ENCODE peak calls at places on chromosomes 4 and X, in ten cellular contexts. Y is small intestine; P is effector memory CD4-positive, alpha-beta T cell; V is CD4-positive, alpha-beta memory T cell; O is PC-9; W is IMR-90; Z is A549; N is colonic mucosa; A is iPS DF 6.9; F is fibroblast of lung. S is an unnamed sample.
A peak's percentile ranks its signal among the peaks of the same experiment; 100 is the strongest.

GRCh38 chr4:56742080-56742871 is 61.2 kb upstream of the HOPX start:
- DNase-seq in Y (peak; percentile 59), P (no peak), V (no peak), O (peak; percentile 73), W (peak; percentile 19), Z (no peak), N (no peak), A (no peak), F (peak; percentile 74), S (no peak)

GRCh38 chr4:103673983-103674382 is 45.8 kb downstream of the TACR3 start:
- DNase-seq in Y (no peak), P (no peak), V (no peak), O (no peak), W (no peak), Z (no peak), N (no peak), A (no peak), F (no peak), S (no peak)

GRCh38 chr4:23737571-23737970 is 152.3 kb downstream of the PPARGC1A start:
- DNase-seq in Y (peak; percentile 54), P (no peak), V (no peak), O (no peak), W (no peak), Z (no peak), N (no peak), A (no peak), F (peak; percentile 6), S (no peak)

GRCh38 chr4:1686440-1687036 is 2.4 kb upstream of the FAM53A start:
- DNase-seq in Y (no peak), P (no peak), V (no peak), O (no peak), W (no peak), Z (no peak), N (no peak), A (no peak), F (no peak), S (no peak)

GRCh38 chrX:68686684-68687045 is 39.2 kb downstream of the STARD8 start:
- DNase-seq in Y (no peak), P (no peak), V (no peak), O (no peak), W (no peak), Z (peak; percentile 42), N (no peak), A (no peak), F (peak; percentile 36), S (peak; percentile 55)

GRCh38 chr4:107299646-107300045 is 263.5 kb upstream of the DKK2 start:
- DNase-seq in Y (no peak), P (no peak), V (no peak), O (no peak), W (peak; percentile 47), Z (no peak), N (no peak), A (no peak), F (peak; percentile 83), S (no peak)

GRCh38 chr4:142043509-142043908 is 407.1 kb downstream of the IL15 start:
- DNase-seq in Y (no peak), P (no peak), V (no peak), O (no peak), W (peak; percentile 86), Z (no peak), N (no peak), A (no peak), F (peak; percentile 69), S (no peak)

GRCh38 chr4:2925931-2926860 is 37.0 kb downstream of the NOP14 start:
- DNase-seq in Y (no peak), P (no peak), V (no peak), O (no peak), W (no peak), Z (no peak), N (no peak), A (no peak), F (no peak), S (no peak)

GRCh38 chr4:155946486-155946885 is 7.2 kb downstream of the CTSO start:
- DNase-seq in Y (no peak), P (no peak), V (no peak), O (no peak), W (peak; percentile 27), Z (no peak), N (no peak), A (no peak), F (peak; percentile 76), S (no peak)

GRCh38 chr4:155935389-155935986 is 18.2 kb downstream of the CTSO start:
- DNase-seq in Y (no peak), P (no peak), V (no peak), O (no peak), W (no peak), Z (no peak), N (no peak), A (no peak), F (no peak), S (no peak)

GRCh38 chr4:155943610-155944329 is 9.9 kb downstream of the CTSO start:
- DNase-seq in Y (peak; percentile 79), P (no peak), V (no peak), O (no peak), W (no peak), Z (no peak), N (no peak), A (no peak), F (no peak), S (no peak)

GRCh38 chr4:155944516-155944915 is 9.2 kb downstream of the CTSO start:
- DNase-seq in Y (no peak), P (no peak), V (no peak), O (no peak), W (peak; percentile 40), Z (no peak), N (no peak), A (no peak), F (peak; percentile 86), S (no peak)

GRCh38 chr4:155941085-155941484 is 12.6 kb downstream of the CTSO start:
- DNase-seq in Y (no peak), P (no peak), V (no peak), O (no peak), W (no peak), Z (no peak), N (no peak), A (no peak), F (no peak), S (no peak)
- H3K4me3 ChIP-seq in Y (no peak overlapping the region), P (no peak overlapping the region), V (no peak overlapping the region), O (no peak overlapping the region), W (no peak overlapping the region), Z (no peak overlapping the region), N (no peak overlapping the region), A (no peak overlapping the region), F (no peak overlapping the region), S (no peak overlapping the region)

GRCh38 chrX:45699158-45699557 is 498.5 kb upstream of the DIPK2B start:
- DNase-seq in Y (no peak), P (no peak), V (no peak), O (no peak), W (peak; percentile 62), Z (no peak), N (no peak), A (no peak), F (peak; percentile 67), S (no peak)

GRCh38 chrX:45696762-45697161 is 496.1 kb upstream of the DIPK2B start:
- DNase-seq in Y (no peak), P (no peak), V (no peak), O (no peak), W (no peak), Z (no peak), N (no peak), A (no peak), F (no peak), S (no peak)

DNA sequence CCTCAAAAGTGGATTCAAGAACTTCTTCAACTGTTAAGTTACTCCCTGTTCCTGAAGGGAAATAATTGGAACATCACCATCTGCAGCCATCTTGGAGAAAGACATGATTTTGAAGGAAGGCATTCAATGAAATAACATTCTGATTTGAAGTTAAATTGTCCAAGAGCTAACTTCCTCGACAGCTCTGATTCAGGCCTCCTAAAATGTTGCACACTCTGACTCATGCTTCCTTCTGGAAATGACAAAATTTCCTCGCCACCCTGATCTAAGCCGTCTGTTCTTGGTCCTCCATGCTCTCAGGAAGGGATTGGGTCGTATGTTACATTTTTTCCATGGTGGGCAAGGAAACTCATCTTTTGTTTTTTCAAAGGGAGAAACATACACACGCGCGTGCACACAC is 496.9 kb upstream of the DIPK2B start:
- DNase-seq in Y (no peak), P (no peak), V (no peak), O (peak; percentile 44), W (peak; percentile 90), Z (peak; percentile 8), N (no peak), A (no peak), F (peak; percentile 82), S (no peak)
- H3K27ac ChIP-seq in Y (no peak overlapping the region), P (no peak overlapping the region), V (no peak overlapping the region), O (no peak overlapping the region), W (peak overlapping the region; percentile 16), Z (no peak overlapping the region), N (no peak overlapping the region), A (no peak overlapping the region), F (peak overlapping the region; percentile 79), S (no peak overlapping the region)

DNA sequence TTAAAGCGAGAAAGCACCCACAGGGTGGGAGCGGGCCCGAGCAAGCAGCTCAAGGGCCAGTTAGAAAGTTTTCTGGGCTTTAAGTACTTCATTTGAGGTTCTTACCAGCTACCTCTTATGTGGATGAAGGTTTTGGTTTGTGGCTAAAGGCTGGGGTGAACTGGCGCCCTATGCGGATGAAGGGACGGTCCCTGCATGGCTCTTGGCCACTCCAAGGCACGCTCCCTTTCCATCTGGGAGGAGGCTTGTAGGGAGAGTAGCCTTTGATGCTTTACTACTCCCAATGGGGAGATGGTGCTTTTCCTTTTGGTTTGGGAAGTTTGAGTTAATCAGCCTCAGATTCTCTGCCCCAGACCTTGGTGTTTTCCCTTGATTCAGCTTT is 17.7 kb downstream of the MRFAP1 start:
- DNase-seq in Y (no peak), P (no peak), V (no peak), O (no peak), W (no peak), Z (no peak), N (no peak), A (no peak), F (peak; percentile 14), S (no peak)
- H3K4me3 ChIP-seq in Y (no peak overlapping the region), P (peak overlapping the region; percentile 45), V (peak overlapping the region; percentile 42), O (no peak overlapping the region), W (no peak overlapping the region), Z (no peak overlapping the region), N (no peak overlapping the region), A (peak overlapping the region; percentile 15), F (no peak overlapping the region), S (no peak overlapping the region)

GRCh38 chr4:153346031-153346430 is 1.5 kb downstream of the MND1 start:
- DNase-seq in Y (no peak), P (no peak), V (no peak), O (no peak), W (no peak), Z (no peak), N (no peak), A (no peak), F (no peak), S (no peak)

GRCh38 chr4:153346563-153346962 is 2.1 kb downstream of the MND1 start:
- DNase-seq in Y (no peak), P (no peak), V (no peak), O (no peak), W (peak; percentile 10), Z (no peak), N (no peak), A (no peak), F (no peak), S (no peak)

GRCh38 chr4:153344131-153345010 is at the start of gene MND1:
- DNase-seq in Y (peak; percentile 73), P (peak; percentile 77), V (peak; percentile 87), O (peak; percentile 38), W (peak; percentile 71), Z (peak; percentile 80), N (peak; percentile 90), A (peak; percentile 73), F (peak; percentile 72), S (peak; percentile 89)

GRCh38 chr4:153347117-153347516 is 2.6 kb downstream of the MND1 start:
- DNase-seq in Y (no peak), P (no peak), V (no peak), O (no peak), W (no peak), Z (no peak), N (no peak), A (no peak), F (no peak), S (no peak)

DNA sequence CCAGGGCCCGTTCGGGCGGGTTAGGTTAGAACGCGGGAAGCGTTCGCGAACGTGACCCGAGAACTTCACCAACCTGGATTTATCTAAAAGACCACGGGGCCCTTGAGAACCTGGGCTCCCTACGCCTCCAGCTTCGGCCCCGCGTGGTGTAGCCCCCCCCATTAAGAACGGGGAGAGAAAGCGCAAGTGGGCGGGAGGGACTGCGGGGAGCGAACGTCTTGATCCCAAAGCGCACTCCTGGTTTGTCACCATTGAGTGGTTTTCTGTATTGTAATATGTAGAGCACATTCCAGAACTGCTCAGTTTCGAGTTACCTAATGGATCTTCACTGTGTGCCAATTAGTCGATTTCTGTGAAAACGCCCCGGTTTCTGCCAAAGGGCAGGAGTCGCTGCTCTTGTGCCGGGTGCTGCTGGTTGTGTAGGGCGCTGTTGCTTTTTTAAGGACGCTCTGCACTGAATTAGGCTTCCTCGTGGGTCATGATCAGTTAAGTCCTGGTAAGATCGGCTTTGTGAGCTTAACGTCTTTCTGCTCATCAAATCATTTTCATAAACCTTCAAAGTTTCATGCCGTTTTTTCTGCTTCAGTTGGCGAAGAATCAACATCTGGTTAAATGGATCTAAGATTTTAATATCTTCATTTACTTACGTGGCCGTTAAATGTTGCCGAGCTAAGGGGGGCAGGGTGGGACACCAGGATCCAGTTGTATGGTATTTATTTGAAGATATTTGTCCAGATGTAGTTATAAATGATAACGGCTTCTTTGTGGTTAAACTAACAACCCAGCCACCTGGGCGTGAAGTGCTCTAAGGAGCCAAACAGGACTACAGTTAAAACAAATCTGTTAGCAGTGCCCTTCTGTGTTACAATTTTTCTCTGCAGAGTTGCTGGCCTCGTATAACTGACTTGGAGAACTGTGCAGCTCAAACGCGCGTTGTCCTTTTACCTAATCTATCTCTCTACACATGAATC is 808 bp downstream of the MND1 start:
- DNase-seq in Y (peak; percentile 35), P (no peak), V (peak; percentile 53), O (peak; percentile 67), W (peak; percentile 56), Z (peak; percentile 57), N (peak; percentile 54), A (no peak), F (peak; percentile 61), S (peak; percentile 57)
- H3K27ac ChIP-seq in Y (no peak overlapping the region), P (peak overlapping the region; percentile 7), V (peak overlapping the region; percentile 54), O (peak overlapping the region; percentile 70), W (peak overlapping the region; percentile 27), Z (peak overlapping the region; percentile 86), N (no peak overlapping the region), A (no peak overlapping the region), F (peak overlapping the region; percentile 53), S (peak overlapping the region; percentile 60)